ENCODE peak calls at places on chromosomes 12 and 14, in four cellular contexts. A is T-cell, T is NCI-H146, J is nucleus accumbens. Q is an unnamed sample.

GRCh38 chr14:63551338-63551737 is 8.2 kb upstream of the PPP2R5E start:
- DNase-seq in A (no peak), T (no peak), J (no peak), Q (no peak)

GRCh38 chr12:11814362-11814761 is 164.9 kb downstream of the ETV6 start:
- DNase-seq in A (no peak), T (peak), J (peak), Q (no peak)

GRCh38 chr14:84927096-84927910 is 602.6 kb upstream of the FLRT2 start:
- DNase-seq in A (no peak), T (no peak), J (no peak), Q (no peak)

GRCh38 chr12:93502802-93503623 is 35.7 kb downstream of the MRPL42 start:
- DNase-seq in A (peak), T (peak), J (peak), Q (peak)

GRCh38 chr12:121861549-121862254 is 3.0 kb upstream of the HPD start:
- DNase-seq in A (no peak), T (peak), J (no peak), Q (no peak)

GRCh38 chr12:109997393-109997792 is 1.2 kb upstream of the GIT2 start:
- DNase-seq in A (no peak), T (no peak), J (no peak), Q (no peak)

GRCh38 chr12:26631846-26632245 is 201.1 kb downstream of the ITPR2 start:
- DNase-seq in A (no peak), T (peak), J (no peak), Q (no peak)

GRCh38 chr14:55577229-55577628 is 2.8 kb upstream of the KTN1 start:
- DNase-seq in A (no peak), T (no peak), J (no peak), Q (no peak)

GRCh38 chr12:127570793-127571360 is 696.1 kb upstream of the TMEM132C start:
- DNase-seq in A (no peak), T (peak), J (no peak), Q (no peak)

GRCh38 chr12:99600388-99600787 is 47.2 kb upstream of the GARIN6 start:
- DNase-seq in A (no peak), T (peak), J (no peak), Q (no peak)

GRCh38 chr12:38905480-38906351 is at the start of gene CPNE8:
- DNase-seq in A (peak), T (no peak), J (peak), Q (peak)

Q was measured in CD8-positive, alpha-beta T cell.